ENCODE peak calls at places on chromosome 17, in ten cellular contexts. J is HTR-8/SVneo, N is NCI-H748 treated with DMSO at 0.1 percent for 48 hours, C is tibial nerve, U is nephron progenitor cell, E is NCI-H2171 treated with DMSO at 0.1 percent for 48 hours, G is NCI-H774, P is SK-N-MC, M is skeletal muscle cell, D is activated B cell treated with CpG ODN at 0.5 μM for 24 hours. Z is an unnamed sample.

GRCh38 chr17:47704781-47705180 is 10.8 kb downstream of the TBKBP1 start:
- DNase-seq in J (no peak), N (no peak), C (no peak), U (no peak), E (no peak), G (no peak), P (no peak), M (no peak), D (no peak), Z (no peak)

GRCh38 chr17:28008526-28008925 is 34.0 kb upstream of the NLK start:
- DNase-seq in J (peak; percentile 59), N (no peak), C (peak; percentile 5), U (peak; percentile 83), E (no peak), G (no peak), P (peak; percentile 18), M (peak; percentile 22), D (no peak), Z (no peak)

GRCh38 chr17:19295478-19296200 is 58.5 kb downstream of the EPN2 start:
- DNase-seq in J (no peak), N (no peak), C (no peak), U (no peak), E (peak; percentile 14), G (no peak), P (no peak), M (no peak), D (no peak), Z (no peak)

GRCh38 chr17:48236681-48237134 is 129.1 kb downstream of the SNX11 start:
- DNase-seq in J (peak; percentile 27), N (no peak), C (no peak), U (no peak), E (no peak), G (no peak), P (no peak), M (no peak), D (no peak), Z (no peak)

GRCh38 chr17:81865733-81866439 is 5.3 kb downstream of the ARHGDIA start:
- DNase-seq in J (no peak), N (no peak), C (no peak), U (no peak), E (peak; percentile 26), G (no peak), P (no peak), M (no peak), D (no peak), Z (peak; percentile 47)

GRCh38 chr17:11340798-11341197 is 99.8 kb downstream of the SHISA6 start:
- DNase-seq in J (no peak), N (no peak), C (no peak), U (no peak), E (no peak), G (no peak), P (no peak), M (no peak), D (no peak), Z (no peak)

GRCh38 chr17:65684631-65685030 is 123.2 kb upstream of the AXIN2 start:
- DNase-seq in J (no peak), N (no peak), C (no peak), U (no peak), E (peak; percentile 47), G (no peak), P (no peak), M (no peak), D (no peak), Z (no peak)

GRCh38 chr17:52147872-52148271 is 10.6 kb downstream of the CA10 start:
- DNase-seq in J (no peak), N (no peak), C (no peak), U (no peak), E (no peak), G (no peak), P (no peak), M (no peak), D (no peak), Z (no peak)

GRCh38 chr17:27265333-27265732 is 28.6 kb upstream of the WSB1 start:
- DNase-seq in J (no peak), N (no peak), C (no peak), U (no peak), E (no peak), G (no peak), P (no peak), M (no peak), D (no peak), Z (no peak)

GRCh38 chr17:21295036-21295952 is 10.8 kb downstream of the MAP2K3 start:
- DNase-seq in J (no peak), N (no peak), C (no peak), U (no peak), E (peak; percentile 70), G (no peak), P (no peak), M (no peak), D (no peak), Z (peak; percentile 65)

GRCh38 chr17:33218657-33219298 is 74.3 kb downstream of the ASIC2 start:
- DNase-seq in J (no peak), N (no peak), C (no peak), U (no peak), E (no peak), G (no peak), P (no peak), M (no peak), D (no peak), Z (no peak)

GRCh38 chr17:79954281-79955166 is 81.1 kb downstream of the TBC1D16 start:
- DNase-seq in J (no peak), N (no peak), C (no peak), U (no peak), E (no peak), G (peak; percentile 22), P (no peak), M (no peak), D (no peak), Z (no peak)

GRCh38 chr17:40364121-40364861 is at the start of gene GJD3:
- DNase-seq in J (no peak), N (no peak), C (no peak), U (no peak), E (no peak), G (no peak), P (no peak), M (no peak), D (no peak), Z (no peak)

GRCh38 chr17:15363702-15364101 is 22.3 kb upstream of the TEKT3 start:
- DNase-seq in J (no peak), N (no peak), C (no peak), U (no peak), E (no peak), G (no peak), P (no peak), M (no peak), D (no peak), Z (no peak)

GRCh38 chr17:27755706-27756466 is 44.4 kb downstream of the NOS2 start:
- DNase-seq in J (no peak), N (no peak), C (no peak), U (no peak), E (no peak), G (no peak), P (no peak), M (no peak), D (no peak), Z (no peak)

GRCh38 chr17:29225388-29225787 is 21.3 kb upstream of the CRYBA1 start:
- DNase-seq in J (no peak), N (no peak), C (no peak), U (no peak), E (peak; percentile 2), G (no peak), P (no peak), M (no peak), D (no peak), Z (no peak)

GRCh38 chr17:32227910-32228309 is 37.7 kb upstream of the RHBDL3 start:
- DNase-seq in J (no peak), N (no peak), C (no peak), U (no peak), E (no peak), G (no peak), P (no peak), M (no peak), D (no peak), Z (no peak)

GRCh38 chr17:55420776-55421178 is 858 bp downstream of the MMD start:
- DNase-seq in J (peak; percentile 22), N (no peak), C (peak; percentile 28), U (peak; percentile 51), E (peak; percentile 22), G (no peak), P (no peak), M (no peak), D (peak; percentile 50), Z (no peak)

GRCh38 chr17:58352843-58353719 is 1.1 kb upstream of the SUPT4H1 start:
- DNase-seq in J (no peak), N (peak; percentile 20), C (no peak), U (no peak), E (no peak), G (peak; percentile 20), P (no peak), M (no peak), D (peak; percentile 30), Z (no peak)

Z was measured in SHP77 treated with DMSO at 0.1 percent for 48 hours.